ENCODE peak calls at places on chromosomes 3 and 15, in four cellular contexts. N, H, S and A are unnamed samples.

GRCh38 chr3:108090066-108090700 is 648 bp downstream of the CD47 start:
- DNase-seq in N (peak; percentile 63), H (peak; percentile 65), S (peak; percentile 64), A (peak; percentile 58)

GRCh38 chr3:112390783-112391641 is 58.1 kb downstream of the CD200 start:
- DNase-seq in N (peak; percentile 81), H (no peak), S (no peak), A (peak; percentile 91)

GRCh38 chr15:71687902-71688508 is 122.3 kb upstream of the NR2E3 start:
- DNase-seq in N (peak; percentile 56), H (no peak), S (no peak), A (peak; percentile 86)

GRCh38 chr15:52428297-52428696 is 100.4 kb downstream of the MYO5A start:
- DNase-seq in N (no peak), H (no peak), S (no peak), A (no peak)

GRCh38 chr3:98733055-98733777 is 29.9 kb upstream of the ST3GAL6 start:
- DNase-seq in N (peak; percentile 19), H (peak; percentile 50), S (peak; percentile 21), A (peak; percentile 30)

GRCh38 chr15:23912191-23912590 is 225.1 kb upstream of the NDN start:
- DNase-seq in N (no peak), H (no peak), S (no peak), A (no peak)

GRCh38 chr3:157317895-157318294 is 118.8 kb upstream of the PTX3 start:
- DNase-seq in N (peak; percentile 36), H (no peak), S (no peak), A (no peak)

GRCh38 chr3:43866529-43867353 is 176.0 kb downstream of the ABHD5 start:
- DNase-seq in N (peak; percentile 99), H (no peak), S (no peak), A (peak; percentile 48)

GRCh38 chr3:137026701-137027100 is 68.9 kb downstream of the IL20RB start:
- DNase-seq in N (no peak), H (no peak), S (no peak), A (no peak)

GRCh38 chr3:36928220-36928619 is 16.6 kb downstream of the TRANK1 start:
- DNase-seq in N (no peak), H (no peak), S (no peak), A (no peak)

GRCh38 chr3:161149529-161149928 is 44.4 kb upstream of the B3GALNT1 start:
- DNase-seq in N (no peak), H (no peak), S (no peak), A (peak; percentile 71)

GRCh38 chr3:187063286-187064081 is 75.8 kb downstream of the RPL39L start:
- DNase-seq in N (no peak), H (no peak), S (peak; percentile 78), A (peak; percentile 53)

GRCh38 chr15:89483079-89483478 is 13.3 kb downstream of the RHCG start:
- DNase-seq in N (no peak), H (peak; percentile 9), S (no peak), A (no peak)

GRCh38 chr3:127831723-127832172 is 9.4 kb upstream of the MGLL start:
- DNase-seq in N (peak; percentile 69), H (peak; percentile 70), S (peak; percentile 47), A (peak; percentile 6)

GRCh38 chr3:113927556-113927955 is 20.3 kb upstream of the ZDHHC23 start:
- DNase-seq in N (no peak), H (no peak), S (no peak), A (no peak)

GRCh38 chr3:15796771-15797599 is 794 bp downstream of the ANKRD28 start:
- DNase-seq in N (peak; percentile 89), H (no peak), S (peak; percentile 38), A (peak; percentile 84)

GRCh38 chr15:84944311-84944710 is 37.3 kb upstream of the PDE8A start:
- DNase-seq in N (no peak), H (no peak), S (no peak), A (no peak)

GRCh38 chr3:179768080-179768479 is 115.2 kb downstream of the USP13 start:
- DNase-seq in N (peak; percentile 73), H (no peak), S (no peak), A (peak; percentile 75)

GRCh38 chr3:40620151-40620550 is 95.4 kb downstream of the ZNF621 start:
- DNase-seq in N (peak; percentile 5), H (no peak), S (no peak), A (no peak)

GRCh38 chr3:179304605-179305004 is 18.2 kb upstream of the ZNF639 start:
- DNase-seq in N (peak; percentile 25), H (no peak), S (no peak), A (no peak)

GRCh38 chr15:67190813-67191212 is 63.6 kb downstream of the AAGAB start:
- DNase-seq in N (no peak), H (peak; percentile 82), S (no peak), A (no peak)

GRCh38 chr3:138468451-138468850 is 34.0 kb downstream of the ESYT3 start:
- DNase-seq in N (no peak), H (no peak), S (no peak), A (no peak)

GRCh38 chr3:55595420-55595819 is 108.3 kb upstream of the WNT5A start:
- DNase-seq in N (no peak), H (no peak), S (no peak), A (no peak)

GRCh38 chr3:42742259-42742658 is 30.8 kb downstream of the CCDC13 start:
- DNase-seq in N (no peak), H (no peak), S (no peak), A (no peak)

GRCh38 chr3:32154180-32154579 is 47.8 kb downstream of the GPD1L start:
- DNase-seq in N (peak; percentile 11), H (no peak), S (no peak), A (no peak)

GRCh38 chr15:59221479-59221878 is 14.8 kb downstream of the LDHAL6B start:
- DNase-seq in N (no peak), H (no peak), S (no peak), A (no peak)

GRCh38 chr3:171811059-171811912 is 1.0 kb upstream of the PLD1 start:
- DNase-seq in N (peak; percentile 98), H (no peak), S (no peak), A (peak; percentile 98)

GRCh38 chr3:102195198-102195948 is 239.4 kb upstream of the ZPLD1 start:
- DNase-seq in N (no peak), H (no peak), S (no peak), A (no peak)

GRCh38 chr15:47431501-47431900 is 285.8 kb upstream of the SEMA6D start:
- DNase-seq in N (peak; percentile 61), H (no peak), S (no peak), A (peak; percentile 74)

DNA sequence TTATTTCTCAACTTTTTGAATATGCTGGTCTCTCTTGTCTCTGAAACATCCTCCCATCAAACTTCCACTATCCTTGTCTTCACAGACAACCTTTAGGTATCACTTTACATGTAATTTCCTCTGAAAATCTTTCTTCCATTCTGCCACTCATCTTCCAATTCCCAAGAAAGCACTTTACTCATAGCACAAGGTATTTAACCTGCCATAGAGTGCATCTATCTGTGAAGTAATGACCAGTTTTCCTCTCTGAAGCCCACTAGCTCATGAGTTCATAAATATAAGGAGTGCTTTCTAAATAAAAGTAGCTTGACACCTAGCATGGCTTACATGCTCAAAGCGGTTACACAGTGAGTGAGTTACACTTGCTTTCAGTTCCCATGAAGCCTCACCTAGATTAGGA is 160.7 kb upstream of the CMC1 start:
- DNase-seq in N (no peak), H (no peak), S (no peak), A (no peak)
- H3K4me1 ChIP-seq in N (no peaks in the 10 kb centered on the region), H (no peaks in the 10 kb centered on the region), S (no peaks in the 10 kb centered on the region), A (no peaks in the 10 kb centered on the region)

GRCh38 chr15:75928680-75929608 is 25.3 kb downstream of the FBXO22 start:
- DNase-seq in N (peak; percentile 35), H (no peak), S (peak; percentile 74), A (peak; percentile 39)
- H3K4me1 ChIP-seq in N (no peaks in the 10 kb centered on the region), H (no peaks in the 10 kb centered on the region), S (peaks cover 25% of the 10 kb centered on the region), A (no peaks in the 10 kb centered on the region)

GRCh38 chr3:23945903-23946751 is 1.0 kb downstream of the NR1D2 start:
- DNase-seq in N (peak; percentile 98), H (peak; percentile 99), S (peak; percentile 97), A (peak; percentile 94)
- H3K4me1 ChIP-seq in N (peaks cover 27% of the 10 kb centered on the region), H (no peaks in the 10 kb centered on the region), S (peaks cover 16% of the 10 kb centered on the region), A (peaks cover 16% of the 10 kb centered on the region)

DNA sequence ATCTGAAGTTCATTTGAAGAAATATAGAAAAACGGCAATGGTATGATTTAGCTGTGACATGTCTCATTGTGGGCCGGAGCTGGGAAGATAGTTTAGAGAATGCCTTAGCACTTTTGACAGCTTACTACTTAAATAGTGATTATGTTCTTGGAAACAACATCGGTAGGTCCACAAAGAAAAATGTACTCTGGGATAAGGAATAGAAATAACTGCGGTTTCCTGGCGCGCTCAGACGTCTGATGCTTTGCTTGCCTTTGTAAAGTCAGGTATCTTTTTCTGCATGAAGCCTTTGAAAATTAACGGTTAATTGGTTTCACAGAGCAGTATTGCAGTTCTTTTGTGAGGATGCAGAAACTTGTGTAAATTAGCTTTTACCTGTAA is 1.4 kb downstream of the USP3 start:
- DNase-seq in N (no peak), H (no peak), S (no peak), A (no peak)
- H3K4me1 ChIP-seq in N (peaks cover 42% of the 10 kb centered on the region), H (peaks cover 5% of the 10 kb centered on the region), S (peaks cover 44% of the 10 kb centered on the region), A (peaks cover 38% of the 10 kb centered on the region)

GRCh38 chr15:70505411-70505919 is 257.9 kb downstream of the UACA start:
- DNase-seq in N (peak; percentile 95), H (no peak), S (peak; percentile 33), A (peak; percentile 93)
- H3K4me1 ChIP-seq in N (peaks cover 50% of the 10 kb centered on the region), H (no peaks in the 10 kb centered on the region), S (peaks cover 48% of the 10 kb centered on the region), A (peaks cover 31% of the 10 kb centered on the region)

GRCh38 chr15:74396146-74396438 is 28.6 kb upstream of the CYP11A1 start:
- DNase-seq in N (peak; percentile 38), H (no peak), S (no peak), A (no peak)
- H3K4me1 ChIP-seq in N (peaks cover 81% of the 10 kb centered on the region), H (no peaks in the 10 kb centered on the region), S (peaks cover 32% of the 10 kb centered on the region), A (peaks cover 38% of the 10 kb centered on the region)

GRCh38 chr3:152353578-152353977 is 84.8 kb downstream of the MBNL1 start:
- DNase-seq in N (no peak), H (no peak), S (no peak), A (no peak)

GRCh38 chr3:152349397-152349796 is 80.7 kb downstream of the MBNL1 start:
- DNase-seq in N (peak; percentile 68), H (no peak), S (no peak), A (peak; percentile 41)

GRCh38 chr3:152350139-152350538 is 81.4 kb downstream of the MBNL1 start:
- DNase-seq in N (peak; percentile 30), H (no peak), S (no peak), A (peak; percentile 43)

GRCh38 chr3:152350764-152351163 is 82.0 kb downstream of the MBNL1 start:
- DNase-seq in N (no peak), H (no peak), S (no peak), A (no peak)

GRCh38 chr3:152352559-152352958 is 83.8 kb downstream of the MBNL1 start:
- DNase-seq in N (peak; percentile 69), H (no peak), S (no peak), A (no peak)
- H3K4me1 ChIP-seq in N (peaks cover 60% of the 10 kb centered on the region), H (no peaks in the 10 kb centered on the region), S (no peaks in the 10 kb centered on the region), A (peaks cover 22% of the 10 kb centered on the region)